ENCODE peak calls at places on chromosomes 13 and 19, in seven cellular contexts. N, C, G, B, L, F and H are unnamed samples.

GRCh38 chr19:49058592-49058991 is 1.0 kb upstream of the CGB7 start:
- DNase-seq in F (no peak), L (peak; percentile 35), N (no peak), G (peak; percentile 40), B (no peak), C (no peak), H (peak; percentile 32)

GRCh38 chr19:3107658-3108057 is 13.5 kb downstream of the GNA11 start:
- DNase-seq in C (no peak), F (no peak), G (no peak), B (no peak), N (no peak), L (no peak), H (no peak)

GRCh38 chr19:52941941-52942370 is 18.7 kb upstream of the ZNF888 start:
- DNase-seq in N (no peak), C (no peak), B (peak; percentile 38), L (peak; percentile 38), G (peak; percentile 7), F (no peak), H (peak; percentile 22)

GRCh38 chr19:53865918-53866696 is 1.6 kb upstream of the MYADM start:
- DNase-seq in N (peak; percentile 66), L (peak; percentile 72), B (peak; percentile 66), G (no peak), C (no peak), F (no peak), H (peak; percentile 45)

GRCh38 chr13:52711277-52711676 is 28.3 kb downstream of the CNMD start:
- DNase-seq in B (no peak), G (no peak), N (no peak), L (no peak), C (no peak), F (no peak), H (no peak)

GRCh38 chr19:35977446-35978222 is 17.4 kb upstream of the SDHAF1 start:
- DNase-seq in N (no peak), B (no peak), F (no peak), G (no peak), C (no peak), L (no peak), H (no peak)

GRCh38 chr13:44004881-44005280 is 125.2 kb downstream of the LACC1 start:
- DNase-seq in N (no peak), C (peak; percentile 21), G (peak; percentile 77), B (peak; percentile 70), L (peak; percentile 84), F (peak; percentile 28), H (peak; percentile 67)

GRCh38 chr13:41668130-41668757 is 210.9 kb downstream of the RGCC start:
- DNase-seq in B (peak; percentile 97), L (peak; percentile 96), N (peak; percentile 63), C (no peak), G (peak; percentile 91), F (peak; percentile 81), H (peak; percentile 94)

GRCh38 chr19:15123900-15124299 is 16.7 kb downstream of the SYDE1 start:
- DNase-seq in B (no peak), N (no peak), C (no peak), L (no peak), G (no peak), F (no peak), H (no peak)

GRCh38 chr13:81058211-81058915 is 717.4 kb upstream of the SPRY2 start:
- DNase-seq in B (peak; percentile 37), L (no peak), F (no peak), N (no peak), G (no peak), C (no peak), H (no peak)

DNA sequence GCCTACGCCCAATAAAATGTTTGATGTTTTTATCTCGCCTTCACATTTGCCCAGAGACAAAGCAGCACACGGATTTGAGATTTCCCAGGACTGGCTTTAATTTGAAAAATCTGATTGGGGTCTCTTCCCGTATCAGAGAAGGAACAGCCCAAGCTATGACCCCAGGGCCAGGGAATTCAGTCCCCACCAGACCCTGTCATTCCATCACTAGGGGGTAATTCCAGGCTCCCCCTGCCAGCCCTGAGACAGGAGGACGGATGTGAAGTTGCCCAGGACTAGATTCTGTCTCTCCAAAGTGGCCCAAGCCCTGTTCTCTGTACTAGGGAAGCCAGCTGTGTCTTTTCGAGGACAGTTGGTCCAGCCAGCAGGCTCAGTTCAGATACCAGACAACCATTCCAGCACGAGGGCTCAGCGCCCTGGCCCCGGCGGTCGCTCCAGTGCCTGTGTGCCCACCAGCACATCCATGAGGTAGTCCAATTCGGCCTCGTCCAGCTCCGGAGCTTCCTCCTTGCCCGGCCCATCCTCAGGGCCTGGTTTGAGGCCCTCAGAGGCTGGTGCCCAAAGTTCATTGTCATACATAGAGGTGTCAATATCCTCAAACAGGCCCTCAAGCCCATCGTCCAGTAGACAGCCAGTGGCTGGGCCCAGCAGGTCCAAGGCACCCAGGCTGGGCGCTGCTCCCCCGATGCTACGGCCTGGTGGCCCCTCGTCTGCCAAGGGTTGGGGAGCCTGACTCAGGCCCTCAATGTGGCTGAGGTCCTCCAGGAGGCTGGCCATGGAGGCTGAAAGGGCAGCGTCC is 3.2 kb downstream of the SERTAD1 start:
- DNase-seq in L (no peak), F (no peak), G (no peak), N (no peak), B (no peak), C (no peak), H (no peak)
- H3K4me3 ChIP-seq in L (no peak overlapping the region), F (no peak overlapping the region), G (no peak overlapping the region), N (no peak overlapping the region), B (no peak overlapping the region), C (no peak overlapping the region), H (no peak overlapping the region)

DNA sequence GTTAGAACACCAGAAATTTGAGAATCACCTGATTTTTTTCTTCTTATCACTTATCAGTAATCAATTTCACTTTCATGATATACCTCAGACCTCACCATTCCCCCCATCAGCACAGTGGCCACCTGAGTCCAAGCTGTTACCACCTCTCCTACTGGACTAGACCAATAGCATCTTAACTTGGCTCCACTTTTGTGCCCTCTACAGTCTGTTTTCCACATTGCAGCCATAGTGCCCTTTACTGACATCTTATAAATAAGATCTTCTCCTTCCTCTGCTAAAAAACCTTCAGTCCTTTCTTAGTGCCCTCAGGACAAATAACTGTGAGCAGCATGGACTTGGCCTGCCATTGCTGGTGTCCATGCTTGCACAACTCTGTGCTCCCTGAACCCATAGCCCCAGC is 380.7 kb downstream of the LMO7 start:
- DNase-seq in B (peak; percentile 57), F (no peak), G (peak; percentile 54), L (peak; percentile 18), N (no peak), C (no peak), H (peak; percentile 53)
- TF ChIP-seq CTCF in B (peak; percentile 60), F (peak; percentile 45), G (peak; percentile 73), L (peak; percentile 58), N (no peak), C (no peak), H (peak; percentile 75)

GRCh38 chr13:33433316-33433715 is 147.8 kb upstream of the STARD13 start:
- DNase-seq in F (no peak), B (no peak), C (no peak), G (no peak), N (no peak), L (no peak), H (no peak)

GRCh38 chr13:33434676-33435075 is 149.1 kb upstream of the STARD13 start:
- DNase-seq in F (no peak), N (no peak), C (no peak), B (no peak), G (no peak), L (no peak), H (no peak)

GRCh38 chr13:33441015-33441414 is 155.5 kb upstream of the STARD13 start:
- DNase-seq in B (peak; percentile 59), N (no peak), C (no peak), L (peak; percentile 31), F (no peak), G (no peak), H (peak; percentile 48)

GRCh38 chr13:33435207-33435606 is 149.7 kb upstream of the STARD13 start:
- DNase-seq in C (no peak), G (no peak), N (no peak), L (no peak), F (no peak), B (no peak), H (no peak)
- H3K4me3 ChIP-seq in C (no peak overlapping the region), G (no peak overlapping the region), N (no peak overlapping the region), L (no peak overlapping the region), F (no peak overlapping the region), B (no peak overlapping the region), H (no peak overlapping the region)

GRCh38 chr19:6717036-6717435 is 3.4 kb downstream of the C3 start:
- DNase-seq in C (no peak), F (no peak), B (no peak), L (no peak), G (no peak), N (no peak), H (no peak)
- TF ChIP-seq CTCF in C (no peak), F (no peak), B (no peak), L (no peak), G (no peak), N (no peak), H (peak; percentile 7)

GRCh38 chr13:51576754-51577153 is 7.5 kb upstream of the WDFY2 start:
- DNase-seq in C (peak; percentile 2), L (no peak), G (no peak), B (no peak), F (no peak), N (no peak), H (no peak)
- H3K4me3 ChIP-seq in C (no peak overlapping the region), L (no peak overlapping the region), G (no peak overlapping the region), B (no peak overlapping the region), F (no peak overlapping the region), N (no peak overlapping the region), H (no peak overlapping the region)

GRCh38 chr13:61162636-61163035 is 253.0 kb downstream of the PCDH20 start:
- DNase-seq in C (no peak), F (no peak), B (peak; percentile 29), N (no peak), G (no peak), L (peak; percentile 29), H (no peak)
- TF ChIP-seq CTCF in C (no peak), F (no peak), B (no peak), N (no peak), G (no peak), L (no peak), H (no peak)

GRCh38 chr13:25770601-25771000 is 281.2 kb downstream of the SHISA2 start:
- DNase-seq in N (no peak), B (no peak), C (no peak), F (no peak), L (no peak), G (no peak), H (no peak)

GRCh38 chr13:25766576-25766975 is 285.2 kb downstream of the SHISA2 start:
- DNase-seq in G (no peak), C (no peak), F (no peak), L (no peak), B (no peak), N (no peak), H (no peak)

GRCh38 chr13:25771641-25772478 is 280.0 kb downstream of the SHISA2 start:
- DNase-seq in L (peak; percentile 93), C (no peak), B (no peak), G (peak; percentile 88), F (no peak), N (no peak), H (no peak)

GRCh38 chr13:25771208-25771607 is 280.6 kb downstream of the SHISA2 start:
- DNase-seq in N (no peak), L (peak; percentile 59), F (no peak), B (no peak), G (peak; percentile 34), C (no peak), H (no peak)

GRCh38 chr13:25768726-25769270 is 283.0 kb downstream of the SHISA2 start:
- DNase-seq in C (no peak), F (no peak), N (no peak), G (peak; percentile 78), B (no peak), L (peak; percentile 74), H (no peak)
- H3K4me3 ChIP-seq in C (no peak overlapping the region), F (no peak overlapping the region), N (no peak overlapping the region), G (no peak overlapping the region), B (no peak overlapping the region), L (no peak overlapping the region), H (no peak overlapping the region)